ENCODE peak calls at places on chromosome 7, in nine cellular contexts. One of them, this sample, is unnamed.

GRCh38 chr7:151731022-151731441 is 145.9 kb downstream of the PRKAG2 start:
- DNase-seq in lung: no peak
- DNase-seq in Peyer's patch: no peak
- DNase-seq in GM06990: no peak
- DNase-seq in transverse colon: no peak
- DNase-seq in colonic mucosa: no peak
- DNase-seq in heart right ventricle: no peak
- DNase-seq in MM.1S: no peak
- DNase-seq in nephron progenitor cell: no peak
- DNase-seq in this sample: peak; percentile 76

GRCh38 chr7:126856691-126857291 is 395.9 kb downstream of the GRM8 start:
- DNase-seq in lung: no peak
- DNase-seq in Peyer's patch: no peak
- DNase-seq in GM06990: peak; percentile 1
- DNase-seq in transverse colon: no peak
- DNase-seq in colonic mucosa: no peak
- DNase-seq in heart right ventricle: no peak
- DNase-seq in MM.1S: peak; percentile 58
- DNase-seq in nephron progenitor cell: no peak
- DNase-seq in this sample: no peak

GRCh38 chr7:110830778-110831177 is 260.1 kb upstream of the LRRN3 start:
- DNase-seq in lung: no peak
- DNase-seq in Peyer's patch: no peak
- DNase-seq in GM06990: no peak
- DNase-seq in transverse colon: no peak
- DNase-seq in colonic mucosa: no peak
- DNase-seq in heart right ventricle: peak; percentile 9
- DNase-seq in MM.1S: no peak
- DNase-seq in nephron progenitor cell: no peak
- DNase-seq in this sample: no peak

GRCh38 chr7:125773113-125773800 is 843.6 kb upstream of the POT1 start:
- DNase-seq in lung: no peak
- DNase-seq in Peyer's patch: no peak
- DNase-seq in GM06990: no peak
- DNase-seq in transverse colon: no peak
- DNase-seq in colonic mucosa: no peak
- DNase-seq in heart right ventricle: no peak
- DNase-seq in MM.1S: no peak
- DNase-seq in nephron progenitor cell: no peak
- DNase-seq in this sample: peak; percentile 15

GRCh38 chr7:157635148-157635500 is 298.3 kb downstream of the DNAJB6 start:
- DNase-seq in lung: no peak
- DNase-seq in Peyer's patch: no peak
- DNase-seq in GM06990: no peak
- DNase-seq in transverse colon: no peak
- DNase-seq in colonic mucosa: no peak
- DNase-seq in heart right ventricle: no peak
- DNase-seq in MM.1S: no peak
- DNase-seq in nephron progenitor cell: no peak
- DNase-seq in this sample: no peak

GRCh38 chr7:135411098-135411497 is 98.8 kb downstream of the CNOT4 start:
- DNase-seq in lung: no peak
- DNase-seq in Peyer's patch: no peak
- DNase-seq in GM06990: no peak
- DNase-seq in transverse colon: no peak
- DNase-seq in colonic mucosa: no peak
- DNase-seq in heart right ventricle: no peak
- DNase-seq in MM.1S: no peak
- DNase-seq in nephron progenitor cell: no peak
- DNase-seq in this sample: no peak

GRCh38 chr7:157794764-157795101 is 457.9 kb downstream of the DNAJB6 start:
- DNase-seq in lung: no peak
- DNase-seq in Peyer's patch: no peak
- DNase-seq in GM06990: no peak
- DNase-seq in transverse colon: no peak
- DNase-seq in colonic mucosa: no peak
- DNase-seq in heart right ventricle: no peak
- DNase-seq in MM.1S: no peak
- DNase-seq in nephron progenitor cell: no peak
- DNase-seq in this sample: no peak

GRCh38 chr7:93562106-93562505 is 12.4 kb downstream of the CALCR start:
- DNase-seq in lung: no peak
- DNase-seq in Peyer's patch: no peak
- DNase-seq in GM06990: no peak
- DNase-seq in transverse colon: no peak
- DNase-seq in colonic mucosa: no peak
- DNase-seq in heart right ventricle: no peak
- DNase-seq in MM.1S: no peak
- DNase-seq in nephron progenitor cell: no peak
- DNase-seq in this sample: no peak

GRCh38 chr7:30470783-30471182 is 7.8 kb downstream of the NOD1 start:
- DNase-seq in lung: peak; percentile 85
- DNase-seq in Peyer's patch: no peak
- DNase-seq in GM06990: no peak
- DNase-seq in transverse colon: peak; percentile 53
- DNase-seq in colonic mucosa: peak; percentile 57
- DNase-seq in heart right ventricle: peak; percentile 76
- DNase-seq in MM.1S: no peak
- DNase-seq in nephron progenitor cell: no peak
- DNase-seq in this sample: no peak

GRCh38 chr7:157910446-157910845 is 573.6 kb downstream of the DNAJB6 start:
- DNase-seq in lung: no peak
- DNase-seq in Peyer's patch: no peak
- DNase-seq in GM06990: no peak
- DNase-seq in transverse colon: no peak
- DNase-seq in colonic mucosa: no peak
- DNase-seq in heart right ventricle: no peak
- DNase-seq in MM.1S: no peak
- DNase-seq in nephron progenitor cell: no peak
- DNase-seq in this sample: no peak

GRCh38 chr7:151930695-151931094 is 25.6 kb upstream of the GALNTL5 start:
- DNase-seq in lung: no peak
- DNase-seq in Peyer's patch: no peak
- DNase-seq in GM06990: no peak
- DNase-seq in transverse colon: no peak
- DNase-seq in colonic mucosa: no peak
- DNase-seq in heart right ventricle: no peak
- DNase-seq in MM.1S: no peak
- DNase-seq in nephron progenitor cell: no peak
- DNase-seq in this sample: peak; percentile 33

DNA sequence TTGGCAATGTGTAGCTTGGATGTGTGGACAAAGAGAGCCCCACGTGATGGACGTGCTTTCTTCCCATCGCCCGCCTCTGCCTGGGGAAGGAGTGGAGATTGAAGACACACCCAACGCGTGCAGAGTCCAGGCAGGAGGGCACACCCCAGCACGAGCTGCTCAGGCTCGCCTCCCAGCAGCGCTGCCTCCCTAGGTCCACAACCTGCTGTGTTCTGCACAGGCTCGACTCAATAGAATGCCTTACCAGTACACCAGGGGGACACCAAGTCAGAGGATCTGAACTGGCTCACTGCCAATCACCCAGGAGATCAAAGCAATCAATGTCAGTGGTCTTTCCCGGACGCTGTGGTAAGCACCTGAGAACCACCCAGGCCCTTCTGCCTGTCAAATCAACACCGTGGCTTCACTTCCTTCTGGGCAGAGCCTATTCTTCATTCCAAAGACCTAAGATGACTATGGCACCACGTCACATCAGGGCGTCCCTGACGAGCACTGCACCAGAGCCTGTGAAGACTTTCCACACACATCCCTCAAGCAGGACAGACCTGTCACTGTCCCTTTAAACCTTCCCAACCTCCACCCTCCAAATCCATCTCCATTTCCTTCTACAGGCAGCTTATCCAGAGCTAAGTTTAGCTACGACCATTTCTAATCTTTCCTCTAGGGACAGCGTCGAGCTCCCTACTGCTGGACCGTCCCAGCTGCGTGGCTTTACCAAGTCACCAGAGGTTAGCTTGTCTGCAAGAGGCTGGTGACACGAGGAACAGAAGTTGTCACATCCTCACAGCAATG is 72.3 kb downstream of the AMZ1 start:
- DNase-seq in lung: no peak
- DNase-seq in Peyer's patch: no peak
- DNase-seq in GM06990: no peak
- DNase-seq in transverse colon: peak; percentile 88
- DNase-seq in colonic mucosa: peak; percentile 92
- DNase-seq in heart right ventricle: peak; percentile 79
- DNase-seq in MM.1S: no peak
- DNase-seq in nephron progenitor cell: no peak
- DNase-seq in this sample: peak; percentile 66
- TF ChIP-seq CTCF in lung: no peak
- TF ChIP-seq CTCF in Peyer's patch: peak; percentile 69
- TF ChIP-seq CTCF in GM06990: no peak
- TF ChIP-seq CTCF in transverse colon: peak; percentile 64
- TF ChIP-seq CTCF in colonic mucosa: peak; percentile 23
- TF ChIP-seq CTCF in heart right ventricle: peak; percentile 61
- TF ChIP-seq CTCF in MM.1S: peak; percentile 21
- TF ChIP-seq CTCF in nephron progenitor cell: peak; percentile 41
- TF ChIP-seq CTCF in this sample: peak; percentile 59

GRCh38 chr7:77908664-77909063 is 110.1 kb downstream of the PHTF2 start:
- DNase-seq in lung: no peak
- DNase-seq in Peyer's patch: no peak
- DNase-seq in GM06990: no peak
- DNase-seq in transverse colon: no peak
- DNase-seq in colonic mucosa: no peak
- DNase-seq in heart right ventricle: no peak
- DNase-seq in MM.1S: no peak
- DNase-seq in nephron progenitor cell: no peak
- DNase-seq in this sample: no peak

GRCh38 chr7:77912293-77912692 is 113.7 kb downstream of the PHTF2 start:
- DNase-seq in lung: no peak
- DNase-seq in Peyer's patch: no peak
- DNase-seq in GM06990: no peak
- DNase-seq in transverse colon: no peak
- DNase-seq in colonic mucosa: no peak
- DNase-seq in heart right ventricle: no peak
- DNase-seq in MM.1S: no peak
- DNase-seq in nephron progenitor cell: no peak
- DNase-seq in this sample: no peak

GRCh38 chr7:77907281-77907680 is 108.7 kb downstream of the PHTF2 start:
- DNase-seq in lung: no peak
- DNase-seq in Peyer's patch: no peak
- DNase-seq in GM06990: peak; percentile 6
- DNase-seq in transverse colon: no peak
- DNase-seq in colonic mucosa: no peak
- DNase-seq in heart right ventricle: no peak
- DNase-seq in MM.1S: no peak
- DNase-seq in nephron progenitor cell: no peak
- DNase-seq in this sample: no peak

GRCh38 chr7:77913977-77914607 is 115.5 kb downstream of the PHTF2 start:
- DNase-seq in lung: no peak
- DNase-seq in Peyer's patch: no peak
- DNase-seq in GM06990: no peak
- DNase-seq in transverse colon: no peak
- DNase-seq in colonic mucosa: no peak
- DNase-seq in heart right ventricle: no peak
- DNase-seq in MM.1S: no peak
- DNase-seq in nephron progenitor cell: no peak
- DNase-seq in this sample: no peak

GRCh38 chr7:77910124-77910523 is 111.6 kb downstream of the PHTF2 start:
- DNase-seq in lung: no peak
- DNase-seq in Peyer's patch: no peak
- DNase-seq in GM06990: no peak
- DNase-seq in transverse colon: no peak
- DNase-seq in colonic mucosa: no peak
- DNase-seq in heart right ventricle: no peak
- DNase-seq in MM.1S: no peak
- DNase-seq in nephron progenitor cell: no peak
- DNase-seq in this sample: no peak
- TF ChIP-seq CTCF in lung: no peak
- TF ChIP-seq CTCF in Peyer's patch: no peak
- TF ChIP-seq CTCF in GM06990: no peak
- TF ChIP-seq CTCF in transverse colon: no peak
- TF ChIP-seq CTCF in colonic mucosa: no peak
- TF ChIP-seq CTCF in heart right ventricle: peak; percentile 13
- TF ChIP-seq CTCF in MM.1S: no peak
- TF ChIP-seq CTCF in nephron progenitor cell: no peak
- TF ChIP-seq CTCF in this sample: no peak

GRCh38 chr7:149375234-149376008 is 85.4 kb downstream of the ZNF777 start:
- DNase-seq in lung: no peak
- DNase-seq in Peyer's patch: no peak
- DNase-seq in GM06990: no peak
- DNase-seq in transverse colon: no peak
- DNase-seq in colonic mucosa: no peak
- DNase-seq in heart right ventricle: no peak
- DNase-seq in MM.1S: no peak
- DNase-seq in nephron progenitor cell: no peak
- DNase-seq in this sample: no peak

GRCh38 chr7:149377386-149377785 is 83.5 kb downstream of the ZNF777 start:
- DNase-seq in lung: no peak
- DNase-seq in Peyer's patch: no peak
- DNase-seq in GM06990: no peak
- DNase-seq in transverse colon: no peak
- DNase-seq in colonic mucosa: no peak
- DNase-seq in heart right ventricle: no peak
- DNase-seq in MM.1S: no peak
- DNase-seq in nephron progenitor cell: no peak
- DNase-seq in this sample: no peak

GRCh38 chr7:149385195-149385955 is 75.5 kb downstream of the ZNF777 start:
- DNase-seq in lung: no peak
- DNase-seq in Peyer's patch: no peak
- DNase-seq in GM06990: no peak
- DNase-seq in transverse colon: no peak
- DNase-seq in colonic mucosa: no peak
- DNase-seq in heart right ventricle: peak; percentile 31
- DNase-seq in MM.1S: no peak
- DNase-seq in nephron progenitor cell: no peak
- DNase-seq in this sample: no peak

GRCh38 chr7:149379625-149380024 is 81.2 kb downstream of the ZNF777 start:
- DNase-seq in lung: no peak
- DNase-seq in Peyer's patch: no peak
- DNase-seq in GM06990: no peak
- DNase-seq in transverse colon: no peak
- DNase-seq in colonic mucosa: no peak
- DNase-seq in heart right ventricle: no peak
- DNase-seq in MM.1S: no peak
- DNase-seq in nephron progenitor cell: no peak
- DNase-seq in this sample: no peak

GRCh38 chr7:149381245-149381644 is 79.6 kb downstream of the ZNF777 start:
- DNase-seq in lung: no peak
- DNase-seq in Peyer's patch: no peak
- DNase-seq in GM06990: no peak
- DNase-seq in transverse colon: no peak
- DNase-seq in colonic mucosa: no peak
- DNase-seq in heart right ventricle: no peak
- DNase-seq in MM.1S: no peak
- DNase-seq in nephron progenitor cell: no peak
- DNase-seq in this sample: no peak
- TF ChIP-seq CTCF in lung: no peak
- TF ChIP-seq CTCF in Peyer's patch: no peak
- TF ChIP-seq CTCF in GM06990: no peak
- TF ChIP-seq CTCF in transverse colon: no peak
- TF ChIP-seq CTCF in colonic mucosa: no peak
- TF ChIP-seq CTCF in heart right ventricle: no peak
- TF ChIP-seq CTCF in MM.1S: peak; percentile 11
- TF ChIP-seq CTCF in nephron progenitor cell: no peak
- TF ChIP-seq CTCF in this sample: no peak

DNA sequence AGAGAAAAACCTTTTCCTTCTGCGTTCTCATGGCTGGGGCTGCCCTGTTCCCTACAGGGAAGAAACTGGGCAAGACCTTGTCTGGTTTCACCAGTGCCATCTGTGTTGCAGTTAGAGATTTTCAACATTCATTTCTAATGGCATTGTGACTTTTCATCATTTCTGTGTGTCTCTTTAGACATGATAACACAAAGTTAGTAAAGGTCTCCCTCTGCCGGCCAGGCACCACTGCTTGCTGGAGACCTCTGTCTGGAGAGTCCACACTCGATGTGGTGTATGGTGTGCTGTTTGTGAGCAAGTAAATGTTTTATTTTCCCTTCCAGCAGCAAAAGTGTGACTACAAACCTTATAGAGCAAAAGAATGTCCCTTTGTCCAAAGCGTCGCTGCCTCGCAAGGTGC is 213.5 kb downstream of the PAXIP1 start:
- DNase-seq in lung: no peak
- DNase-seq in Peyer's patch: no peak
- DNase-seq in GM06990: no peak
- DNase-seq in transverse colon: no peak
- DNase-seq in colonic mucosa: no peak
- DNase-seq in heart right ventricle: no peak
- DNase-seq in MM.1S: no peak
- DNase-seq in nephron progenitor cell: peak; percentile 51
- DNase-seq in this sample: peak; percentile 88
- TF ChIP-seq CTCF in lung: no peak
- TF ChIP-seq CTCF in Peyer's patch: no peak
- TF ChIP-seq CTCF in GM06990: peak; percentile 29
- TF ChIP-seq CTCF in transverse colon: no peak
- TF ChIP-seq CTCF in colonic mucosa: no peak
- TF ChIP-seq CTCF in heart right ventricle: peak; percentile 42
- TF ChIP-seq CTCF in MM.1S: no peak
- TF ChIP-seq CTCF in nephron progenitor cell: peak; percentile 50
- TF ChIP-seq CTCF in this sample: peak; percentile 97